ENCODE peak calls at places on chromosome 18, in five cellular contexts. One of them, this sample, is unnamed.

GRCh38 chr18:29753379-29753778 is 1289.2 kb downstream of the DSC3 start:
- DNase-seq in OCI-LY7: no peak
- DNase-seq in fibroblast of the aortic adventitia: peak
- DNase-seq in uterus: no peak
- DNase-seq in kidney epithelial cell: no peak
- DNase-seq in this sample: no peak

GRCh38 chr18:34592961-34593382 is 117.1 kb upstream of the DTNA start:
- DNase-seq in OCI-LY7: no peak
- DNase-seq in fibroblast of the aortic adventitia: peak
- DNase-seq in uterus: peak
- DNase-seq in kidney epithelial cell: peak
- DNase-seq in this sample: no peak

GRCh38 chr18:70380915-70381896 is 92.4 kb downstream of the SOCS6 start:
- DNase-seq in OCI-LY7: no peak
- DNase-seq in fibroblast of the aortic adventitia: no peak
- DNase-seq in uterus: no peak
- DNase-seq in kidney epithelial cell: no peak
- DNase-seq in this sample: no peak

GRCh38 chr18:79987566-79987965 is 797 bp downstream of the TXNL4A start:
- DNase-seq in OCI-LY7: no peak
- DNase-seq in fibroblast of the aortic adventitia: peak
- DNase-seq in uterus: no peak
- DNase-seq in kidney epithelial cell: no peak
- DNase-seq in this sample: no peak

GRCh38 chr18:73688851-73689659 is 458.6 kb downstream of the FBXO15 start:
- DNase-seq in OCI-LY7: peak
- DNase-seq in fibroblast of the aortic adventitia: peak
- DNase-seq in uterus: no peak
- DNase-seq in kidney epithelial cell: no peak
- DNase-seq in this sample: no peak

GRCh38 chr18:45774065-45774521 is 50.1 kb downstream of the SLC14A1 start:
- DNase-seq in OCI-LY7: no peak
- DNase-seq in fibroblast of the aortic adventitia: peak
- DNase-seq in uterus: no peak
- DNase-seq in kidney epithelial cell: no peak
- DNase-seq in this sample: no peak

GRCh38 chr18:43574974-43575373 is 297.7 kb upstream of the SYT4 start:
- DNase-seq in OCI-LY7: no peak
- DNase-seq in fibroblast of the aortic adventitia: no peak
- DNase-seq in uterus: no peak
- DNase-seq in kidney epithelial cell: no peak
- DNase-seq in this sample: no peak

GRCh38 chr18:9719421-9719981 is 11.4 kb downstream of the RAB31 start:
- DNase-seq in OCI-LY7: no peak
- DNase-seq in fibroblast of the aortic adventitia: peak
- DNase-seq in uterus: peak
- DNase-seq in kidney epithelial cell: no peak
- DNase-seq in this sample: no peak

GRCh38 chr18:3264362-3264761 is 2.4 kb downstream of the MYL12B start:
- DNase-seq in OCI-LY7: no peak
- DNase-seq in fibroblast of the aortic adventitia: no peak
- DNase-seq in uterus: no peak
- DNase-seq in kidney epithelial cell: no peak
- DNase-seq in this sample: no peak

GRCh38 chr18:600107-600506 is 3.3 kb downstream of the CLUL1 start:
- DNase-seq in OCI-LY7: no peak
- DNase-seq in fibroblast of the aortic adventitia: peak
- DNase-seq in uterus: no peak
- DNase-seq in kidney epithelial cell: no peak
- DNase-seq in this sample: no peak

GRCh38 chr18:49619792-49620191 is 57.9 kb downstream of the LIPG start:
- DNase-seq in OCI-LY7: no peak
- DNase-seq in fibroblast of the aortic adventitia: no peak
- DNase-seq in uterus: no peak
- DNase-seq in kidney epithelial cell: no peak
- DNase-seq in this sample: no peak

GRCh38 chr18:5294113-5294617 is 1.4 kb downstream of the ZBTB14 start:
- DNase-seq in OCI-LY7: no peak
- DNase-seq in fibroblast of the aortic adventitia: no peak
- DNase-seq in uterus: peak
- DNase-seq in kidney epithelial cell: no peak
- DNase-seq in this sample: no peak

GRCh38 chr18:22207022-22207758 is 37.8 kb downstream of the GATA6 start:
- DNase-seq in OCI-LY7: no peak
- DNase-seq in fibroblast of the aortic adventitia: peak
- DNase-seq in uterus: peak
- DNase-seq in kidney epithelial cell: no peak
- DNase-seq in this sample: no peak

GRCh38 chr18:38025433-38026038 is 459.9 kb upstream of the CELF4 start:
- DNase-seq in OCI-LY7: no peak
- DNase-seq in fibroblast of the aortic adventitia: no peak
- DNase-seq in uterus: no peak
- DNase-seq in kidney epithelial cell: peak
- DNase-seq in this sample: no peak

GRCh38 chr18:62957885-62958472 is 242.6 kb downstream of the PHLPP1 start:
- DNase-seq in OCI-LY7: peak
- DNase-seq in fibroblast of the aortic adventitia: peak
- DNase-seq in uterus: no peak
- DNase-seq in kidney epithelial cell: no peak
- DNase-seq in this sample: peak

GRCh38 chr18:52287151-52287550 is 52.8 kb upstream of the DCC start:
- DNase-seq in OCI-LY7: no peak
- DNase-seq in fibroblast of the aortic adventitia: no peak
- DNase-seq in uterus: no peak
- DNase-seq in kidney epithelial cell: peak
- DNase-seq in this sample: no peak

GRCh38 chr18:55999641-56000040 is 411.6 kb upstream of the TCF4 start:
- DNase-seq in OCI-LY7: no peak
- DNase-seq in fibroblast of the aortic adventitia: peak
- DNase-seq in uterus: no peak
- DNase-seq in kidney epithelial cell: no peak
- DNase-seq in this sample: no peak

GRCh38 chr18:62828091-62828640 is 112.8 kb downstream of the PHLPP1 start:
- DNase-seq in OCI-LY7: peak
- DNase-seq in fibroblast of the aortic adventitia: peak
- DNase-seq in uterus: no peak
- DNase-seq in kidney epithelial cell: no peak
- DNase-seq in this sample: no peak

GRCh38 chr18:22703883-22704626 is 229.1 kb upstream of the RBBP8 start:
- DNase-seq in OCI-LY7: peak
- DNase-seq in fibroblast of the aortic adventitia: peak
- DNase-seq in uterus: no peak
- DNase-seq in kidney epithelial cell: no peak
- DNase-seq in this sample: no peak

GRCh38 chr18:26448714-26449159 is 99.6 kb downstream of the KCTD1 start:
- DNase-seq in OCI-LY7: peak
- DNase-seq in fibroblast of the aortic adventitia: no peak
- DNase-seq in uterus: no peak
- DNase-seq in kidney epithelial cell: no peak
- DNase-seq in this sample: no peak

GRCh38 chr18:48007955-48008701 is 77.7 kb upstream of the SMAD2 start:
- DNase-seq in OCI-LY7: no peak
- DNase-seq in fibroblast of the aortic adventitia: no peak
- DNase-seq in uterus: peak
- DNase-seq in kidney epithelial cell: no peak
- DNase-seq in this sample: no peak

GRCh38 chr18:23719634-23720201 is 30.5 kb downstream of the LAMA3 start:
- DNase-seq in OCI-LY7: no peak
- DNase-seq in fibroblast of the aortic adventitia: peak
- DNase-seq in uterus: peak
- DNase-seq in kidney epithelial cell: peak
- DNase-seq in this sample: no peak

GRCh38 chr18:46842583-46842982 is 74.7 kb downstream of the PIAS2 start:
- DNase-seq in OCI-LY7: no peak
- DNase-seq in fibroblast of the aortic adventitia: no peak
- DNase-seq in uterus: no peak
- DNase-seq in kidney epithelial cell: no peak
- DNase-seq in this sample: no peak

GRCh38 chr18:46849007-46849406 is 68.3 kb downstream of the PIAS2 start:
- DNase-seq in OCI-LY7: no peak
- DNase-seq in fibroblast of the aortic adventitia: no peak
- DNase-seq in uterus: no peak
- DNase-seq in kidney epithelial cell: no peak
- DNase-seq in this sample: no peak

GRCh38 chr18:46843372-46843771 is 73.9 kb downstream of the PIAS2 start:
- DNase-seq in OCI-LY7: no peak
- DNase-seq in fibroblast of the aortic adventitia: no peak
- DNase-seq in uterus: no peak
- DNase-seq in kidney epithelial cell: no peak
- DNase-seq in this sample: no peak
- H3K4me3 ChIP-seq in OCI-LY7: no peak
- H3K4me3 ChIP-seq in fibroblast of the aortic adventitia: no peak
- H3K4me3 ChIP-seq in uterus: no peak
- H3K4me3 ChIP-seq in kidney epithelial cell: no peak
- H3K4me3 ChIP-seq in this sample: no peak

GRCh38 chr18:60069145-60069544 is 169.3 kb downstream of the PMAIP1 start:
- DNase-seq in OCI-LY7: no peak
- DNase-seq in fibroblast of the aortic adventitia: no peak
- DNase-seq in uterus: no peak
- DNase-seq in kidney epithelial cell: no peak
- DNase-seq in this sample: no peak
- TF ChIP-seq CTCF in OCI-LY7: peak
- TF ChIP-seq CTCF in fibroblast of the aortic adventitia: no peak
- TF ChIP-seq CTCF in uterus: no peak
- TF ChIP-seq CTCF in kidney epithelial cell: no peak
- TF ChIP-seq CTCF in this sample: no peak

GRCh38 chr18:32049393-32050161 is 31.0 kb downstream of the RNF125 start:
- DNase-seq in OCI-LY7: peak
- DNase-seq in fibroblast of the aortic adventitia: peak
- DNase-seq in uterus: no peak
- DNase-seq in kidney epithelial cell: peak
- DNase-seq in this sample: no peak
- H3K4me3 ChIP-seq in OCI-LY7: no peak
- H3K4me3 ChIP-seq in fibroblast of the aortic adventitia: no peak
- H3K4me3 ChIP-seq in uterus: no peak
- H3K4me3 ChIP-seq in kidney epithelial cell: no peak
- H3K4me3 ChIP-seq in this sample: no peak

GRCh38 chr18:36212301-36212977 is 25.1 kb downstream of the MOCOS start:
- DNase-seq in OCI-LY7: no peak
- DNase-seq in fibroblast of the aortic adventitia: peak
- DNase-seq in uterus: no peak
- DNase-seq in kidney epithelial cell: no peak
- DNase-seq in this sample: no peak
- TF ChIP-seq CTCF in OCI-LY7: no peak
- TF ChIP-seq CTCF in fibroblast of the aortic adventitia: peak
- TF ChIP-seq CTCF in uterus: no peak
- TF ChIP-seq CTCF in kidney epithelial cell: no peak
- TF ChIP-seq CTCF in this sample: no peak

GRCh38 chr18:76453057-76453561 is 41.9 kb downstream of the ZNF516 start:
- DNase-seq in OCI-LY7: no peak
- DNase-seq in fibroblast of the aortic adventitia: no peak
- DNase-seq in uterus: no peak
- DNase-seq in kidney epithelial cell: no peak
- DNase-seq in this sample: no peak
- H3K4me3 ChIP-seq in OCI-LY7: no peak
- H3K4me3 ChIP-seq in fibroblast of the aortic adventitia: no peak
- H3K4me3 ChIP-seq in uterus: no peak
- H3K4me3 ChIP-seq in kidney epithelial cell: no peak
- H3K4me3 ChIP-seq in this sample: no peak

GRCh38 chr18:12604445-12605007 is 53.4 kb downstream of the SPIRE1 start:
- DNase-seq in OCI-LY7: no peak
- DNase-seq in fibroblast of the aortic adventitia: no peak
- DNase-seq in uterus: no peak
- DNase-seq in kidney epithelial cell: no peak
- DNase-seq in this sample: no peak
- TF ChIP-seq CTCF in OCI-LY7: peak
- TF ChIP-seq CTCF in fibroblast of the aortic adventitia: no peak
- TF ChIP-seq CTCF in uterus: no peak
- TF ChIP-seq CTCF in kidney epithelial cell: peak
- TF ChIP-seq CTCF in this sample: no peak